ENCODE peak calls at places on chromosomes 13 and 19, in four cellular contexts. One of them, this sample, is unnamed.
A peak's percentile ranks its signal among the peaks of the same experiment; 100 is the strongest.

GRCh38 chr19:48342841-48343540 is 17.6 kb downstream of the EMP3 start:
- DNase-seq in H1: no peak
- DNase-seq in HepG2: no peak
- DNase-seq in K562: peak; percentile 14
- DNase-seq in this sample: no peak

GRCh38 chr13:23999411-23999810 is 102.1 kb upstream of the C1QTNF9B start:
- DNase-seq in H1: no peak
- DNase-seq in HepG2: no peak
- DNase-seq in K562: no peak
- DNase-seq in this sample: no peak

GRCh38 chr19:33460221-33460908 is 61.2 kb downstream of the PEPD start:
- DNase-seq in H1: no peak
- DNase-seq in HepG2: no peak
- DNase-seq in K562: no peak
- DNase-seq in this sample: no peak

GRCh38 chr19:38304866-38305429 is 897 bp downstream of the C19orf33 start:
- DNase-seq in H1: peak; percentile 85
- DNase-seq in HepG2: peak; percentile 76
- DNase-seq in K562: peak; percentile 97
- DNase-seq in this sample: peak; percentile 96

GRCh38 chr13:75217949-75218348 is 264.0 kb downstream of the TBC1D4 start:
- DNase-seq in H1: no peak
- DNase-seq in HepG2: no peak
- DNase-seq in K562: no peak
- DNase-seq in this sample: no peak

GRCh38 chr13:24983094-24983493 is 112.8 kb upstream of the PABPC3 start:
- DNase-seq in H1: no peak
- DNase-seq in HepG2: no peak
- DNase-seq in K562: no peak
- DNase-seq in this sample: no peak

GRCh38 chr19:53870485-53870844 is 2.8 kb downstream of the MYADM start:
- DNase-seq in H1: no peak
- DNase-seq in HepG2: no peak
- DNase-seq in K562: no peak
- DNase-seq in this sample: no peak

GRCh38 chr13:26022538-26023292 is 29.1 kb downstream of the SHISA2 start:
- DNase-seq in H1: peak; percentile 39
- DNase-seq in HepG2: no peak
- DNase-seq in K562: no peak
- DNase-seq in this sample: no peak

GRCh38 chr19:15195381-15195964 is 5.3 kb downstream of the NOTCH3 start:
- DNase-seq in H1: peak; percentile 78
- DNase-seq in HepG2: no peak
- DNase-seq in K562: peak; percentile 57
- DNase-seq in this sample: no peak

GRCh38 chr13:91609353-91609752 is 210.9 kb downstream of the GPC5 start:
- DNase-seq in H1: no peak
- DNase-seq in HepG2: no peak
- DNase-seq in K562: no peak
- DNase-seq in this sample: no peak

GRCh38 chr13:25232937-25233515 is 54.3 kb downstream of the MTMR6 start:
- DNase-seq in H1: no peak
- DNase-seq in HepG2: peak; percentile 41
- DNase-seq in K562: peak; percentile 23
- DNase-seq in this sample: peak; percentile 19

GRCh38 chr13:58452123-58452623 is 820.6 kb downstream of the PCDH17 start:
- DNase-seq in H1: no peak
- DNase-seq in HepG2: peak; percentile 96
- DNase-seq in K562: no peak
- DNase-seq in this sample: no peak

GRCh38 chr19:15107056-15108010 is at the start of gene SYDE1:
- DNase-seq in H1: peak; percentile 83
- DNase-seq in HepG2: peak; percentile 50
- DNase-seq in K562: no peak
- DNase-seq in this sample: no peak

GRCh38 chr19:7556696-7557315 is 21.3 kb downstream of the PNPLA6 start:
- DNase-seq in H1: no peak
- DNase-seq in HepG2: no peak
- DNase-seq in K562: no peak
- DNase-seq in this sample: no peak

GRCh38 chr13:51444922-51445321 is 7.9 kb downstream of the INTS6 start:
- DNase-seq in H1: no peak
- DNase-seq in HepG2: no peak
- DNase-seq in K562: no peak
- DNase-seq in this sample: peak; percentile 15

GRCh38 chr13:42275506-42275905 is 3.6 kb downstream of the AKAP11 start:
- DNase-seq in H1: no peak
- DNase-seq in HepG2: no peak
- DNase-seq in K562: no peak
- DNase-seq in this sample: no peak

DNA sequence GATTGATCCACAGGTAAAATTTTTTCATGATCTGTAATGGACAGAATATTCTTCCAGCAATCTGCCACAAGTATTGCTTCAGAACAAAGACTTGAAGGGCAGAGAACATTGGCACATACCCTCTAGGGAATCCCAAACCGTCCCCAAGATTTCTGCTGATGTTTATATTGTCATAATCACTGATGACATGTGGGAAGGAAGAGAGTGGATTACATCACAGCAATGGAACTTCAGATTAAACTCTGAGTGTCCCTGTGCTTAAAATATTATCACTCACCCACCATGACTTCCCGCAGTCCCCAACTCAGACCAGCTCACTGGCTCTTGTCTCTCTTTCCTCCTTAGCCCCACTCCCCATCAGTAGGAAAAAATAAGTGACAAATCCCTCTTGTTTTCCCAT is 8.5 kb upstream of the TPT1 start:
- DNase-seq in H1: no peak
- DNase-seq in HepG2: no peak
- DNase-seq in K562: no peak
- DNase-seq in this sample: no peak
- TF ChIP-seq FOSL1 in H1: no peak
- TF ChIP-seq FOSL1 in HepG2: no peak
- TF ChIP-seq FOSL1 in K562: no peak
- TF ChIP-seq FOSL1 in this sample: no peak

GRCh38 chr19:46660601-46661019 is 372 bp downstream of the DACT3 start:
- DNase-seq in H1: no peak
- DNase-seq in HepG2: no peak
- DNase-seq in K562: peak; percentile 56
- DNase-seq in this sample: no peak
- TF ChIP-seq FOSL1 in H1: no peak
- TF ChIP-seq FOSL1 in HepG2: no peak
- TF ChIP-seq FOSL1 in K562: no peak
- TF ChIP-seq FOSL1 in this sample: no peak

DNA sequence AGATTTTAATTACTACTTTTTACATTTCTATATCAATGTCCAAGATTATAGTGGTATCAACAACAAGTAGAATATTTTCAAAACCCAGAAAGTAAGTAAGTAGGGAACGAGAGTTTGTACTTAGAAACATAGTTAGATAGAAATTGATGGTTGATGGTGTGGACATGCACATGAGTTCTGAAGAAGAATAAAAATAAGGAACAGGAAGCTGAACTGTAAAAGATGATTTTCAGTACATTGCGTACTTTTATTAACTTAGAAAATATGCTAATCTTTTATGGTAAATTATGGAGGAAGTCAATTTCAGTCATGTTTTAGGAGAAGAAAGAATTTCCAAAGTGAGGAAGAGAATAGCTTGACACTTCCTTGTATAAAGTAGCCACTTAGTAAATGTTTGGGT is 12.3 kb upstream of the GPR18 start:
- DNase-seq in H1: no peak
- DNase-seq in HepG2: no peak
- DNase-seq in K562: no peak
- DNase-seq in this sample: no peak
- TF ChIP-seq FOSL1 in H1: no peak
- TF ChIP-seq FOSL1 in HepG2: no peak
- TF ChIP-seq FOSL1 in K562: no peak
- TF ChIP-seq FOSL1 in this sample: no peak

DNA sequence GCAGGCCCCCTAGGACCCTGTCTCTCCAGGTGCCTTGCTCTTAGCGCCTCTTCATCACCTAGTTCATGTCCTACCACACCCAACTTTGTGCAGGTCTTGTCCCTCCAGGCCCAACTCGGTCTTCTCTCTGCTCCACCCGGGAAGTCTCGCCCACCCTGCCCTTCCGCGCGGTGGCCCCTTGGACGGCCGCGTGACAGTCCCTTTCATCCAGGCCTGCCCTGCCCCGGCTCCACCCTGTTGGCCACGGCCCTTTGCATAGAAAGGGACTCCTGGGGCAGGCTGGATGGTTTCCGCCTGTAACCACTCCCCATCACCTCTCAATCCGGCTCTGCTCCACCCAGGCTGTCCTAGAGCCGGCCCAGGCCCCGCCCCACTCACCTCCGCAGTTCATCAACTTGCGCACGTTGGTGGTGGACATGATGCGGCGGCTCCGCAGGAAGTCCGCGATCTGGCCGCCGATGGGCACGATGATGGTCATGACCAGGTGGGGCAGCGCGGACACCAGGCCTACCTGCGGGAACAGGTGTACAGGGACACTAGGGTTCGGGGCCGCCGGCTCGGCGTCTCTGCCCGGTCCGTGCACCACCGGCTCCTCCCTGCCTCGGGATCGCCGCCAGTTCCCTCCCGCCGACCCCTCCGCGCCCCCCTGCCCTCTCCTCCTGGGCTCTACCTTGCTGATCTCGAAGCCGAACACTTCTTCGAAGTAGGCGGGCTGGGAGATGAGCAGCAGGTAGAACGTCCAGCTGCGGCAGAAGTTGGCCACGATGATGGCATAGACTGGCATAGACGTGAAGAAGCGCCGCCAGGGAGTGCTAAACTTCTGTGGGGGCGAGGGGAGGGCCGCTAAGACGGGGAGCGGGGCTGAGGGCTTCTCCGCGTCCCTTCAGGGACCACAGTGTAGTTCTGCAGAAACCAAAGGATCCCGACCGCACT is 7.2 kb downstream of the GFY start:
- DNase-seq in H1: peak; percentile 78
- DNase-seq in HepG2: no peak
- DNase-seq in K562: no peak
- DNase-seq in this sample: no peak
- TF ChIP-seq FOSL1 in H1: no peak
- TF ChIP-seq FOSL1 in HepG2: no peak
- TF ChIP-seq FOSL1 in K562: no peak
- TF ChIP-seq FOSL1 in this sample: no peak

GRCh38 chr19:42942187-42942789 is 5.3 kb upstream of the PSG7 start:
- DNase-seq in H1: no peak
- DNase-seq in HepG2: peak; percentile 6
- DNase-seq in K562: peak; percentile 7
- DNase-seq in this sample: peak; percentile 22
- TF ChIP-seq FOSL1 in H1: no peak
- TF ChIP-seq FOSL1 in HepG2: no peak
- TF ChIP-seq FOSL1 in K562: no peak
- TF ChIP-seq FOSL1 in this sample: no peak